ENCODE peak calls at places on chromosomes 16 and 17, in six cellular contexts. C is IMR-90, S is H9, M is H1, L is trophoblast cell, V is mesenchymal stem cell. E is an unnamed sample.

GRCh38 chr16:29023279-29024278 is 38.7 kb downstream of the LAT start:
- DNase-seq in C (peak), S (no peak), V (peak), M (no peak), L (peak), E (no peak)

GRCh38 chr17:64448665-64449512 is at the start of gene MILR1:
- DNase-seq in L (no peak), V (peak), C (peak), S (no peak), M (no peak), E (no peak)

GRCh38 chr17:74529243-74529642 is 2.0 kb downstream of the CD300LB start:
- DNase-seq in S (peak), C (no peak), L (no peak), M (no peak), V (no peak), E (no peak)

GRCh38 chr17:66965801-66966528 is 1.5 kb downstream of the CACNG4 start:
- DNase-seq in C (no peak), V (no peak), S (peak), L (no peak), M (peak), E (no peak)

GRCh38 chr17:7782237-7782636 is 51.8 kb upstream of the KDM6B start:
- DNase-seq in V (peak), S (no peak), C (peak), L (no peak), M (no peak), E (no peak)

GRCh38 chr17:50805486-50805885 is 29.9 kb upstream of the WFIKKN2 start:
- DNase-seq in M (no peak), C (no peak), S (no peak), L (no peak), V (no peak), E (no peak)

GRCh38 chr16:64773184-64773583 is 348.7 kb downstream of the CDH11 start:
- DNase-seq in M (no peak), S (no peak), L (no peak), C (no peak), V (no peak), E (no peak)

GRCh38 chr16:82639666-82640336 is 13.0 kb downstream of the CDH13 start:
- DNase-seq in L (no peak), M (peak), V (peak), C (peak), S (peak), E (peak)

GRCh38 chr17:73340093-73340596 is 28.3 kb upstream of the CDC42EP4 start:
- DNase-seq in C (peak), M (no peak), V (peak), L (peak), S (no peak), E (no peak)

GRCh38 chr17:43467981-43468541 is 15.7 kb upstream of the DHX8 start:
- DNase-seq in V (peak), C (peak), S (no peak), M (no peak), L (no peak), E (no peak)

GRCh38 chr17:81409190-81409935 is 14.1 kb downstream of the BAHCC1 start:
- DNase-seq in C (no peak), S (peak), M (no peak), L (no peak), V (no peak), E (no peak)

GRCh38 chr17:57260325-57261083 is 4.2 kb downstream of the MSI2 start:
- DNase-seq in S (no peak), V (no peak), M (peak), C (no peak), L (no peak), E (no peak)

GRCh38 chr17:62703269-62703775 is 75.9 kb downstream of the MRC2 start:
- DNase-seq in C (peak), L (no peak), S (no peak), M (no peak), V (peak), E (no peak)

GRCh38 chr17:28544402-28545140 is 7.9 kb downstream of the UNC119 start:
- DNase-seq in L (no peak), C (no peak), V (no peak), S (no peak), M (no peak), E (no peak)

GRCh38 chr17:32302860-32303649 is 37.4 kb downstream of the RHBDL3 start:
- DNase-seq in C (no peak), M (peak), V (no peak), L (no peak), S (peak), E (no peak)

GRCh38 chr17:30922235-30922993 is 669 bp downstream of the ADAP2 start:
- DNase-seq in C (no peak), S (peak), M (peak), L (no peak), V (peak), E (no peak)

GRCh38 chr17:54891176-54891821 is 9.4 kb upstream of the TOM1L1 start:
- DNase-seq in C (peak), S (peak), M (peak), V (peak), L (no peak), E (peak)

GRCh38 chr17:71349908-71350600 is 770.8 kb upstream of the SOX9 start:
- DNase-seq in V (peak), S (no peak), C (peak), M (no peak), L (no peak), E (no peak)

GRCh38 chr16:3740186-3740585 is 22.9 kb upstream of the TRAP1 start:
- DNase-seq in C (no peak), M (no peak), L (no peak), V (no peak), S (no peak), E (no peak)

GRCh38 chr16:75392911-75393310 is 40.4 kb downstream of the CFDP1 start:
- DNase-seq in V (no peak), S (no peak), L (peak), M (no peak), C (no peak), E (no peak)

GRCh38 chr16:5450435-5451104 is 353.0 kb upstream of the EEF2KMT start:
- DNase-seq in C (no peak), S (peak), V (no peak), L (no peak), M (peak), E (peak)

GRCh38 chr17:15999974-16000827 is 577 bp downstream of the TTC19 start:
- DNase-seq in V (peak), L (peak), C (peak), M (no peak), S (no peak), E (no peak)

GRCh38 chr17:68822752-68823289 is 132.4 kb downstream of the ABCA8 start:
- DNase-seq in V (no peak), S (no peak), L (no peak), C (no peak), M (no peak), E (no peak)

GRCh38 chr17:73224663-73225305 is 31.9 kb downstream of the COG1 start:
- DNase-seq in L (no peak), M (no peak), C (no peak), S (no peak), V (no peak), E (no peak)

GRCh38 chr17:59165933-59166342 is 10.4 kb downstream of the PRR11 start:
- DNase-seq in L (peak), V (peak), S (peak), C (peak), M (peak), E (peak)

GRCh38 chr16:81500833-81501521 is 56.4 kb downstream of the CMIP start:
- DNase-seq in C (peak), S (no peak), M (no peak), L (peak), V (peak), E (no peak)

GRCh38 chr17:64455993-64456885 is 7.3 kb downstream of the MILR1 start:
- DNase-seq in S (no peak), L (no peak), C (no peak), V (no peak), M (no peak), E (no peak)

GRCh38 chr17:14307560-14308024 is 6.7 kb downstream of the HS3ST3B1 start:
- DNase-seq in V (peak), S (peak), C (peak), L (peak), M (no peak), E (no peak)

GRCh38 chr17:27384261-27384701 is 72.0 kb upstream of the KSR1 start:
- DNase-seq in L (peak), M (no peak), S (no peak), V (peak), C (peak), E (no peak)

GRCh38 chr16:9557713-9558112 is 466.3 kb downstream of the HAPSTR1 start:
- DNase-seq in S (no peak), C (no peak), M (no peak), V (no peak), L (no peak), E (no peak)

GRCh38 chr16:68194263-68194662 is 41.7 kb downstream of the ESRP2 start:
- DNase-seq in S (no peak), L (no peak), M (no peak), V (no peak), C (no peak), E (no peak)

GRCh38 chr16:22648941-22649340 is 138.2 kb downstream of the NPIPB5 start:
- DNase-seq in L (no peak), C (no peak), V (no peak), S (peak), M (no peak), E (no peak)

GRCh38 chr17:82839617-82840292 is at the start of gene ZNF750:
- DNase-seq in M (no peak), V (no peak), S (no peak), C (no peak), L (peak), E (no peak)

GRCh38 chr17:27384721-27385120 is 71.5 kb upstream of the KSR1 start:
- DNase-seq in S (no peak), M (no peak), L (no peak), C (peak), V (no peak), E (no peak)

GRCh38 chr17:3689262-3690093 is 6.5 kb downstream of the P2RX5 start:
- DNase-seq in M (peak), L (no peak), V (no peak), S (no peak), C (no peak), E (no peak)

GRCh38 chr16:57260294-57260929 is 15.4 kb downstream of the ARL2BP start:
- DNase-seq in M (peak), C (peak), V (peak), L (peak), S (peak), E (peak)

GRCh38 chr16:57575468-57576277 is 33.2 kb downstream of the ADGRG5 start:
- DNase-seq in C (no peak), M (no peak), S (no peak), L (no peak), V (no peak), E (no peak)

GRCh38 chr17:38404174-38404943 is 23.9 kb upstream of the ARHGAP23 start:
- DNase-seq in L (no peak), M (peak), C (no peak), S (peak), V (no peak), E (no peak)

GRCh38 chr17:40348136-40348504 is 16.4 kb downstream of the GJD3 start:
- DNase-seq in S (peak), C (no peak), M (no peak), L (no peak), V (no peak), E (no peak)
- H2BK5ac ChIP-seq in S (no peak), C (no peak), M (no peak), L (no peak), V (no peak), E (peak)

GRCh38 chr17:36824678-36825091 is 112.6 kb upstream of the LHX1 start:
- DNase-seq in M (no peak), C (no peak), V (no peak), L (no peak), S (no peak), E (no peak)
- H4K91ac ChIP-seq in M (no peak), C (no peak), V (no peak), L (no peak), S (no peak), E (no peak)

DNA sequence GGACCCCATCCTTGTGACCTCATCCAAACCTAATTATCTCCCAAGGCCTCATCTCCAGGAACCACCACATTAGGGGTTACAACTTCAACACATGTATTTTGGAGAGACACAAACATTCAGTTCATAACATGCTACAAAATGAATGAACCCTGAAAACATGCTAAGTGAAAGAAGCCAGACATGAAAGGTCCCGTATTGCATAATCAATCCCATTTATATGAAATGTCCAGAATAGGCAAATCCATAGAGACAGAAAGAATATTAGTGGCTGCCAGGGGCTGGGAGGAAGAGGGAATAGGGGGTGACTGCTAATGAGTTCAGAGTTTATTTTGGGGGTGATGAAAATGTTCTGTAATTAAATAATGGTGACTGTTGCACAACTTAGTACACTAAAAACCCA is 3.7 kb upstream of the IL34 start:
- DNase-seq in V (no peak), M (no peak), L (no peak), S (no peak), C (no peak), E (no peak)
- H3K18ac ChIP-seq in V (no peak), M (no peak), L (no peak), S (no peak), C (no peak), E (no peak)

GRCh38 chr17:78372811-78373210 is 5.6 kb upstream of the PGS1 start:
- DNase-seq in V (no peak), M (no peak), C (no peak), L (no peak), S (no peak), E (no peak)

GRCh38 chr17:78376161-78376560 is 2.3 kb upstream of the PGS1 start:
- DNase-seq in C (no peak), L (no peak), M (no peak), S (no peak), V (no peak), E (no peak)

GRCh38 chr17:78375401-78376079 is 2.9 kb upstream of the PGS1 start:
- DNase-seq in V (peak), C (peak), L (peak), S (no peak), M (no peak), E (no peak)

GRCh38 chr17:78374189-78374588 is 4.3 kb upstream of the PGS1 start:
- DNase-seq in V (no peak), M (no peak), L (peak), C (no peak), S (no peak), E (no peak)

GRCh38 chr17:78374631-78375274 is 3.7 kb upstream of the PGS1 start:
- DNase-seq in M (peak), S (peak), L (peak), V (peak), C (peak), E (peak)
- H2BK5ac ChIP-seq in M (peak), S (peak), L (peak), V (peak), C (peak), E (no peak)

DNA sequence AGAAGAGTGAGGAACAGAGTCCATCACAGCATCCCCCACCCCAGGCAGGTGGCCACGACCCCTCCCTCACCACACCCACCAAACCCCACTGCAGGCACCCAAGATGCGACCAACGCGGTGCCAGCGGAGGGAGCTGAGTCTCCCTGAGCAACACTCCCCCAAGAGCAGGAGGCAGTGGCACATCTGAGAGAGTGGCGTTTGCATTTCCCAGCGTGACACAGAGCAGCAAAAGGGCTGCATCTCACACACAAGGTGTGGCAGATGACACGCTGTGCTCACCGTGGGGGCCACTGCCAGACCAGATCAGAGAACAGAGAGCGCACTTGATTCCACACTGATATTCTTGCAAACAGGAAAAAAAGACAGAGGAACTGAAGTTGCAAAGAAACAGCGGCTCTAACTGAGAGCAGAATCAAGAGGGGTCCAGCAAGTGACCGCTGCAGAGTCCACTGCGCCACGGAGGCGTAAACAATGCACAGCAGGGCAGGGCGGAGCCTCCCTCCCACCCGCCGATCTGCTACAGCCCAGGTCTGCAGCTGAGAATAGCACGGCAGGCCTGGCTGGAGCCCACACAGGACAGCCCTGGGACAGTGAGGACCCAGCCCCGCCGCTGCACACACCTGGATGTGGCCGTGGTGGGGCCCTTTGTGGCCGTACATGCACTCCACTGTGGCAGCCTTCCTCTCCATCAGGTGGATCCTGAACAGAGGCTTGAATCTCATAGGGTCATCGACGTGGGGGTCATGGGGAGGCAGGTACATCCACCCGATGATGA is 26.0 kb upstream of the C16orf95 start:
- DNase-seq in S (no peak), V (no peak), L (no peak), M (no peak), C (no peak), E (no peak)
- H4K91ac ChIP-seq in S (no peak), V (no peak), L (no peak), M (no peak), C (no peak), E (no peak)